ENCODE peak calls at places on chromosomes 4 and X, in five cellular contexts. R is AG08396, F is GM12891, S is GM06990, P is WTC11. T is an unnamed sample.

GRCh38 chr4:10077492-10078335 is 38.9 kb downstream of the WDR1 start:
- DNase-seq in R (no peak), F (peak; percentile 5), P (peak; percentile 4), S (no peak), T (peak; percentile 68)

GRCh38 chrX:152898442-152898841 is 575 bp downstream of the ZNF185 start:
- DNase-seq in P (no peak), F (no peak), S (no peak), R (no peak), T (no peak)

GRCh38 chr4:31408136-31408535 is 688.0 kb downstream of the PCDH7 start:
- DNase-seq in R (no peak), S (no peak), P (no peak), F (no peak), T (no peak)

GRCh38 chrX:71095555-71095970 is at the start of gene FOXO4:
- DNase-seq in F (peak; percentile 74), R (peak; percentile 87), S (peak; percentile 86), P (peak; percentile 90), T (peak; percentile 92)

GRCh38 chr4:19278665-19279064 is 973.0 kb upstream of the SLIT2 start:
- DNase-seq in F (no peak), S (no peak), R (no peak), P (no peak), T (no peak)

GRCh38 chr4:68074397-68074796 is 55.3 kb downstream of the TMPRSS11F start:
- DNase-seq in P (no peak), F (no peak), S (no peak), R (no peak), T (no peak)

GRCh38 chrX:118261136-118261535 is 84.8 kb upstream of the WDR44 start:
- DNase-seq in R (no peak), P (no peak), F (no peak), S (no peak), T (no peak)

GRCh38 chr4:15042529-15043167 is 40.4 kb downstream of the CPEB2 start:
- DNase-seq in F (no peak), P (no peak), R (no peak), S (no peak), T (peak; percentile 29)

GRCh38 chr4:82480786-82481317 is 50.5 kb downstream of the ENOPH1 start:
- DNase-seq in F (no peak), R (no peak), S (no peak), P (no peak), T (no peak)

GRCh38 chr4:113635739-113636437 is 125.7 kb downstream of the CAMK2D start:
- DNase-seq in P (no peak), R (peak; percentile 65), S (no peak), F (no peak), T (peak; percentile 36)

T was measured in lung microvascular endothelial cell.